ENCODE peak calls at places on chromosome 1, in ten cellular contexts. K is putamen; B is naive thymus-derived CD8-positive, alpha-beta T cell; R is sciatic nerve; Z is CD8-positive, alpha-beta memory T cell; U is A549; T is activated CD4-positive, CD25-positive, alpha-beta regulatory T cell treated with anti-CD3 and anti-CD28 coated beads, Interleukin-2, amount 50 U/mL, for 72 hours; F is stimulated activated naive CD8-positive, alpha-beta T cell treated with anti-CD3 and anti-CD28 coated beads, Interleukin-15, Interleukin-2, amounts not matched to agents 100 U/mL and 50 U/mL, for 24 hours; W is HT1080; O is stimulated activated CD8-positive, alpha-beta memory T cell treated with anti-CD3 and anti-CD28 coated beads, Interleukin-7, amount 100 ng/mL, for 24 hours. X is an unnamed sample.

GRCh38 chr1:171754381-171754705 is 12.5 kb upstream of the VAMP4 start:
- DNase-seq in O (no peak), T (no peak), U (no peak), W (peak), Z (no peak), F (no peak), R (no peak), K (no peak), B (no peak), X (no peak)

GRCh38 chr1:84073266-84073665 is 70.8 kb upstream of the PRKACB start:
- DNase-seq in T (no peak), R (no peak), K (no peak), W (no peak), O (no peak), F (no peak), U (no peak), B (no peak), Z (no peak), X (no peak)

GRCh38 chr1:2468540-2468939 is 7.5 kb upstream of the PLCH2 start:
- DNase-seq in Z (no peak), K (no peak), R (no peak), O (no peak), F (no peak), B (no peak), W (no peak), T (no peak), U (no peak), X (no peak)

GRCh38 chr1:53321366-53321765 is 6.5 kb downstream of the LRP8 start:
- DNase-seq in U (peak), F (no peak), W (peak), Z (no peak), T (no peak), R (no peak), K (no peak), O (no peak), B (no peak), X (no peak)

GRCh38 chr1:210214573-210215409 is 17.8 kb upstream of the SERTAD4 start:
- DNase-seq in K (no peak), F (no peak), U (no peak), O (no peak), B (no peak), W (peak), Z (no peak), T (no peak), R (no peak), X (no peak)

GRCh38 chr1:25996966-25997758 is 701 bp downstream of the PAFAH2 start:
- DNase-seq in B (no peak), U (no peak), F (no peak), W (peak), O (no peak), R (no peak), T (no peak), K (peak), Z (no peak), X (no peak)

GRCh38 chr1:22963044-22963677 is 9.5 kb downstream of the LACTBL1 start:
- DNase-seq in B (no peak), O (no peak), Z (no peak), R (no peak), U (no peak), T (no peak), F (no peak), W (no peak), K (no peak), X (no peak)

GRCh38 chr1:156067262-156067661 is 6.3 kb downstream of the RAB25 start:
- DNase-seq in T (no peak), B (no peak), K (no peak), Z (no peak), O (no peak), F (no peak), W (peak), R (no peak), U (no peak), X (no peak)

GRCh38 chr1:87594736-87595383 is 266.2 kb downstream of the LMO4 start:
- DNase-seq in Z (no peak), W (no peak), O (no peak), T (no peak), B (no peak), R (no peak), K (no peak), U (no peak), F (no peak), X (no peak)

GRCh38 chr1:100353988-100354387 is 1.7 kb downstream of the CDC14A start:
- DNase-seq in K (no peak), F (no peak), B (no peak), U (peak), Z (no peak), T (no peak), O (no peak), W (peak), R (no peak), X (no peak)

GRCh38 chr1:29210278-29211085 is 20.3 kb downstream of the MECR start:
- DNase-seq in U (no peak), K (no peak), W (peak), R (no peak), T (no peak), O (no peak), F (no peak), Z (no peak), B (no peak), X (no peak)

GRCh38 chr1:61076728-61077675 is 5.4 kb upstream of the NFIA start:
- DNase-seq in B (peak), R (peak), U (peak), O (peak), Z (peak), F (peak), K (peak), W (peak), T (peak), X (peak)

GRCh38 chr1:246492611-246493245 is 14.4 kb downstream of the SMYD3 start:
- DNase-seq in F (peak), R (peak), O (no peak), T (peak), Z (no peak), U (peak), K (peak), B (no peak), W (peak), X (no peak)

GRCh38 chr1:223652436-223652901 is 13.0 kb downstream of the CAPN8 start:
- DNase-seq in O (no peak), Z (no peak), W (peak), T (no peak), B (no peak), R (no peak), U (no peak), K (no peak), F (no peak), X (no peak)

GRCh38 chr1:206705187-206705586 is 20.5 kb downstream of the MAPKAPK2 start:
- DNase-seq in Z (no peak), W (no peak), U (no peak), B (no peak), K (no peak), T (no peak), R (no peak), F (no peak), O (no peak), X (no peak)

GRCh38 chr1:218459878-218460277 is 114.7 kb downstream of the TGFB2 start:
- DNase-seq in F (no peak), U (peak), R (no peak), K (no peak), W (peak), T (no peak), O (no peak), Z (no peak), B (no peak), X (no peak)

X was measured in type B pancreatic cell.